ENCODE peak calls at places on chromosomes 2 and 18, in ten cellular contexts. B is neural progenitor cell, O is AG04450, E is heart left ventricle, V is astrocyte, I is tibial artery, W is GM23248, N is NT2/D1, G is skeletal muscle cell, M is kidney epithelial cell. S is an unnamed sample.
A peak's percentile ranks its signal among the peaks of the same experiment; 100 is the strongest.

GRCh38 chr2:19419211-19419880 is 60.9 kb upstream of the OSR1 start:
- DNase-seq in N (no peak), G (no peak), V (no peak), O (no peak), E (no peak), B (no peak), M (no peak), W (no peak), I (no peak), S (no peak)

GRCh38 chr2:16722121-16722520 is 56.5 kb upstream of the CYRIA start:
- DNase-seq in W (no peak), B (no peak), N (no peak), E (no peak), I (no peak), O (no peak), V (no peak), M (no peak), G (no peak), S (no peak)

GRCh38 chr18:24630346-24630880 is 170.0 kb downstream of the HRH4 start:
- DNase-seq in B (no peak), V (no peak), O (no peak), N (no peak), E (no peak), G (no peak), I (no peak), M (no peak), W (no peak), S (no peak)

GRCh38 chr2:172680595-172681176 is 55.0 kb upstream of the RAPGEF4 start:
- DNase-seq in M (no peak), E (no peak), G (no peak), O (no peak), N (no peak), I (no peak), V (no peak), B (peak; percentile 18), W (no peak), S (no peak)

GRCh38 chr18:44182363-44182762 is 498.3 kb upstream of the SETBP1 start:
- DNase-seq in M (no peak), I (no peak), N (no peak), V (no peak), O (no peak), E (no peak), G (no peak), B (peak; percentile 4), W (no peak), S (no peak)

GRCh38 chr2:12498703-12499102 is 218.0 kb upstream of the TRIB2 start:
- DNase-seq in M (peak; percentile 45), E (no peak), G (peak; percentile 21), N (no peak), W (peak; percentile 71), B (no peak), O (no peak), I (no peak), V (peak; percentile 55), S (no peak)

GRCh38 chr2:172253190-172254052 is 150.7 kb upstream of the DLX2 start:
- DNase-seq in N (no peak), B (no peak), M (peak; percentile 99), G (peak; percentile 100), O (peak; percentile 99), W (peak; percentile 98), V (peak; percentile 100), E (no peak), I (peak; percentile 69), S (peak; percentile 10)

GRCh38 chr18:2939317-2939716 is 73.6 kb downstream of the LPIN2 start:
- DNase-seq in V (no peak), B (no peak), M (peak; percentile 95), I (no peak), N (no peak), O (no peak), W (no peak), G (no peak), E (no peak), S (no peak)

GRCh38 chr2:190722825-190723224 is 73.9 kb downstream of the NAB1 start:
- DNase-seq in N (no peak), O (no peak), E (no peak), B (no peak), M (no peak), V (no peak), W (no peak), G (no peak), I (no peak), S (no peak)

GRCh38 chr2:160411167-160411566 is 82.4 kb downstream of the RBMS1 start:
- DNase-seq in E (no peak), W (peak; percentile 87), O (no peak), N (no peak), M (no peak), V (peak; percentile 49), B (no peak), G (no peak), I (no peak), S (no peak)

GRCh38 chr2:228016402-228016801 is 145.0 kb downstream of the DAW1 start:
- DNase-seq in I (no peak), N (peak; percentile 23), G (no peak), E (no peak), W (no peak), B (no peak), M (no peak), V (no peak), O (no peak), S (no peak)

GRCh38 chr2:78766459-78766858 is 259.0 kb upstream of the REG3G start:
- DNase-seq in V (no peak), E (no peak), W (no peak), I (no peak), B (no peak), M (no peak), N (no peak), G (no peak), O (no peak), S (no peak)

GRCh38 chr18:74395006-74395405 is 62.1 kb downstream of the DIPK1C start:
- DNase-seq in V (no peak), O (no peak), W (no peak), B (no peak), I (no peak), N (no peak), G (no peak), M (no peak), E (no peak), S (no peak)

GRCh38 chr2:233844836-233845235 is 9.5 kb downstream of the HJURP start:
- DNase-seq in O (no peak), W (no peak), V (no peak), G (no peak), N (no peak), I (no peak), B (no peak), E (no peak), M (no peak), S (no peak)

GRCh38 chr2:61328707-61329251 is 142.1 kb downstream of the USP34 start:
- DNase-seq in M (peak; percentile 2), B (no peak), N (no peak), W (peak; percentile 34), O (no peak), G (peak; percentile 25), V (peak; percentile 4), I (no peak), E (no peak), S (no peak)

DNA sequence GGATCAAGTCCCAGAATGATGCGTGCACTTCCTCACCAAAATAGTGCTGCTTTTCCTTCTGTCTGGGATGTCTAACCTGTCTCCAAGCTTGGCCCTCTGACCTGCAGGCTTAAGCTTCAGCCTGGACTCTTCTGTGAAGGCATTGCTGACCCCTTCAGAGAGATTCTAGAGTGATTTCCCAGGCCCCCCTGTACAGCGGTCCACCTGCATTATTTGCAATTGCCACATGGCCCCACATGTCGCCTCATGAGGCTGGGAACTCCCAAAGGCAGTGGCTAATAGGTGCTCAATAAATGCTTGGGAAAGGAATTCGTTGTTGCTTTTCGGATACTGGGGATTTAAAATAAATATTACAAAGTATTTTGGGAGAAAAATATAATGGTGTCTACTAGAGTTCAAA is 32.3 kb upstream of the MEP1B start:
- DNase-seq in I (no peak), E (no peak), M (no peak), W (no peak), N (no peak), V (no peak), O (no peak), B (no peak), G (no peak), S (no peak)
- H3K4me3 ChIP-seq in I (no peak overlapping the region), E (no peak overlapping the region), M (no peak overlapping the region), W (no peak overlapping the region), N (no peak overlapping the region), V (no peak overlapping the region), O (no peak overlapping the region), B (no peak overlapping the region), G (no peak overlapping the region), S (no peak overlapping the region)

DNA sequence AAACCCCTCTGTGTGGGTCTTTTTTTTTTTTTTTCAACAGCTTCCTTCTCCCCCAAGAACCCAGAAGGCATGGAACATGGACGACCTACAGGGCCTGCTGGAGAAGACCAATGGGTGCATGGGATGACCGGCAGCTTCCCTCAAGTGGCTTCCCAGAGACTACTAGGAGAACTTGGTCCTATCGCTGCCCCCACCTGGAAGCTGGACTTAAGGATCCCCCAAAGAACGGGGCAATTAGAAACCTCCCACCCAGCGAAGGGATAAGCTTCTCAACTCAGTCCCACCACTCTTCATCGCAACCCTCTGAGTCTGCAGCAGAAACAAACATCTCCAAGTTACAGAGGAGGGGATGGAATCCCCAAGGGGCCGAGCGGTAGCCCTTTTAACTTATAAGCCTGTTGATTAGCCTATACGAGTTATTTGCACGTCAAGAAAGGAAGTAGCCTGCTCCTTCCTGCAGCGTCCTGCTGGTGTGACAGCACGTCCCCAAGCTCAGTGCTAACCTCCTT is 1.4 kb downstream of the ACTR1B start:
- DNase-seq in E (no peak), I (no peak), N (no peak), W (no peak), M (no peak), G (no peak), V (no peak), B (peak; percentile 42), O (no peak), S (no peak)
- H3K4me3 ChIP-seq in E (peak overlapping the region; percentile 98), I (peak overlapping the region; percentile 68), N (peak overlapping the region; percentile 75), W (peak overlapping the region; percentile 77), M (peak overlapping the region; percentile 69), G (peak overlapping the region; percentile 75), V (peak overlapping the region; percentile 79), B (peak overlapping the region; percentile 69), O (peak overlapping the region; percentile 79), S (peak overlapping the region; percentile 70)

GRCh38 chr2:30566675-30567074 is 119.6 kb downstream of the LCLAT1 start:
- DNase-seq in N (no peak), E (no peak), I (no peak), O (no peak), M (no peak), W (peak; percentile 34), B (no peak), V (no peak), G (no peak), S (no peak)
- H3K4me3 ChIP-seq in N (no peak overlapping the region), E (no peak overlapping the region), I (peak overlapping the region; percentile 2), O (no peak overlapping the region), M (no peak overlapping the region), W (peak overlapping the region; percentile 8), B (no peak overlapping the region), V (no peak overlapping the region), G (no peak overlapping the region), S (no peak overlapping the region)

DNA sequence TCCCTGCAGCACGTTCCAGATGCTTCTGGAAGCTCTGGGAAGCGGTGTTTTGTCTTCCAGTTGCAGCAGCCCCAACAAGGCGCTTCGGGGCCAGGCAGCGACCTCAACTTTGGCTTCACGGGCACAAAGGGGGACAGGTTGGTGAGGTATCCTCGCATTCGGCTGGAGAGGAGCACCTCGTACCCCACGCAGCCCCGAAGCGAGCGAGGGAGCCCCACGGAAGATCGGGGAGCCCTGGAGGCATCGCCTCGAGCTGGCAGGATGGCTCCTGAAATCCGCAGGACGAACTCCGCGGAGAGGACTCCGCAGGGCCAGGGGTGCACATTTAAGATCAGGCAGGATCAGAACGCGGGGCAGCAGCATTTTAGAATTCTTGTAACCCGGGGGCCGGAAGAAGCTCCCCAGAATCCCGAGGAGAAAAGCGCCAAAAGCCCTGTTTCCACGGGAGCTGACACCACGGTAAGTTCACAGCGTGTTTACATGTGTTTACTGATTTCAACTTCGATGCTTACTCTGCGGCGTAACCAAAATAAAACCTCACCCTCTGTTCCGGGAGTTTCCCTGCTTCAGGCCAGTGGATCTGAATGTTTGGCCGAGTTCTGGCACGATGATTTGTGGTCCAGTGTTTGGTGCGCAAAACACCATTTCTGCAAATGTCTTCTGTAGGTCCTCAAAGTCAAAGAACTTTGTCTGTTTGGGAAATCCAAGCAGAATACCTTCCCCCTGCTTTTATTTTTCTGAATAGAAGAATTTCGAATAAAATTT is 212.5 kb downstream of the NEDD4L start:
- DNase-seq in I (no peak), B (no peak), E (no peak), W (no peak), N (no peak), O (no peak), V (no peak), M (no peak), G (no peak), S (no peak)
- H3K4me3 ChIP-seq in I (no peak overlapping the region), B (no peak overlapping the region), E (peak overlapping the region; percentile 37), W (no peak overlapping the region), N (no peak overlapping the region), O (no peak overlapping the region), V (no peak overlapping the region), M (no peak overlapping the region), G (peak overlapping the region; percentile 44), S (no peak overlapping the region)